ENCODE peak calls at places on chromosomes 2 and 18, in four cellular contexts. W is K562, V is HepG2, Z is H1. T is an unnamed sample.

GRCh38 chr2:159211447-159212396 is 74.8 kb downstream of the WDSUB1 start:
- DNase-seq in W (no peak), Z (peak; percentile 82), V (peak; percentile 67), T (no peak)

GRCh38 chr18:26504831-26505230 is 43.5 kb downstream of the KCTD1 start:
- DNase-seq in Z (no peak), W (no peak), V (no peak), T (no peak)

GRCh38 chr18:24941164-24941951 is 410.6 kb downstream of the ZNF521 start:
- DNase-seq in V (no peak), W (no peak), Z (no peak), T (no peak)

GRCh38 chr2:50492452-50492851 is 539.5 kb downstream of the NRXN1 start:
- DNase-seq in W (peak; percentile 58), Z (peak; percentile 27), V (peak; percentile 54), T (peak; percentile 56)

GRCh38 chr2:215900203-215900611 is 113.1 kb downstream of the MREG start:
- DNase-seq in Z (no peak), V (peak; percentile 49), W (no peak), T (no peak)

GRCh38 chr2:205675861-205676516 is 6.3 kb upstream of the NRP2 start:
- DNase-seq in V (peak; percentile 60), W (no peak), Z (no peak), T (peak; percentile 74)

GRCh38 chr2:104874230-104874629 is 20.3 kb downstream of the POU3F3 start:
- DNase-seq in W (no peak), V (no peak), Z (no peak), T (no peak)

GRCh38 chr2:191691016-191691725 is 13.2 kb downstream of the NABP1 start:
- DNase-seq in Z (no peak), W (peak; percentile 51), V (peak; percentile 81), T (peak; percentile 91)

GRCh38 chr2:18247282-18248110 is 313.0 kb downstream of the RDH14 start:
- DNase-seq in Z (no peak), V (no peak), W (no peak), T (peak; percentile 19)

GRCh38 chr2:45904267-45904921 is 252.9 kb downstream of the PRKCE start:
- DNase-seq in Z (no peak), W (no peak), V (no peak), T (no peak)

GRCh38 chr2:168851674-168852320 is 38.4 kb downstream of the SPC25 start:
- DNase-seq in V (no peak), W (peak; percentile 74), Z (no peak), T (peak; percentile 91)

GRCh38 chr2:16330571-16331351 is 334.9 kb downstream of the CYRIA start:
- DNase-seq in W (no peak), V (peak; percentile 84), Z (no peak), T (no peak)

GRCh38 chr2:137873860-137874259 is 90.4 kb upstream of the HNMT start:
- DNase-seq in Z (no peak), W (no peak), V (peak; percentile 14), T (no peak)

GRCh38 chr2:101517753-101518152 is 42.8 kb upstream of the RFX8 start:
- DNase-seq in V (peak; percentile 45), Z (no peak), W (no peak), T (no peak)

GRCh38 chr2:121186261-121186660 is 98.7 kb downstream of the TFCP2L1 start:
- DNase-seq in V (no peak), Z (no peak), W (no peak), T (no peak)

GRCh38 chr18:80200932-80201672 is 46.2 kb downstream of the PARD6G start:
- DNase-seq in W (no peak), V (no peak), Z (no peak), T (no peak)

GRCh38 chr18:46468431-46469180 is 188.4 kb downstream of the LOXHD1 start:
- DNase-seq in W (no peak), Z (no peak), V (no peak), T (no peak)

GRCh38 chr2:168002021-168002553 is 245.3 kb downstream of the STK39 start:
- DNase-seq in W (no peak), Z (no peak), V (no peak), T (peak; percentile 10)

GRCh38 chr2:208112969-208113368 is 11.4 kb downstream of the CRYGD start:
- DNase-seq in Z (peak; percentile 39), V (no peak), W (no peak), T (no peak)

GRCh38 chr2:36406296-36406695 is 50.7 kb downstream of the CRIM1 start:
- DNase-seq in V (no peak), W (no peak), Z (no peak), T (peak; percentile 57)

GRCh38 chr2:96167407-96168013 is 22.3 kb upstream of the DUSP2 start:
- DNase-seq in V (no peak), W (no peak), Z (no peak), T (no peak)

GRCh38 chr18:59286341-59286740 is 13.1 kb upstream of the RAX start:
- DNase-seq in Z (no peak), W (no peak), V (no peak), T (no peak)

GRCh38 chr2:11213090-11213638 is 57.9 kb downstream of the SLC66A3 start:
- DNase-seq in V (no peak), W (no peak), Z (no peak), T (no peak)

GRCh38 chr18:11167778-11168177 is 18.4 kb upstream of the PIEZO2 start:
- DNase-seq in V (no peak), Z (no peak), W (no peak), T (no peak)

GRCh38 chr2:20224716-20225293 is at the start of gene SDC1:
- DNase-seq in W (peak; percentile 41), Z (no peak), V (no peak), T (peak; percentile 47)

GRCh38 chr2:219824996-219825395 is 197.6 kb downstream of the SLC4A3 start:
- DNase-seq in W (no peak), V (no peak), Z (no peak), T (no peak)

GRCh38 chr2:228599297-228599696 is 417.8 kb upstream of the SPHKAP start:
- DNase-seq in W (no peak), V (no peak), Z (no peak), T (no peak)

GRCh38 chr18:32177530-32177929 is 12.3 kb upstream of the MEP1B start:
- DNase-seq in W (no peak), Z (no peak), V (no peak), T (no peak)

GRCh38 chr2:79162132-79162531 is 2.6 kb upstream of the REG3A start:
- DNase-seq in W (no peak), Z (no peak), V (no peak), T (no peak)

GRCh38 chr2:172964511-172964910 is 111.1 kb upstream of the MAP3K20 start:
- DNase-seq in W (no peak), V (no peak), Z (no peak), T (no peak)

GRCh38 chr2:182867411-182868048 is 1.1 kb upstream of the FRZB start:
- DNase-seq in V (no peak), W (no peak), Z (no peak), T (no peak)

GRCh38 chr18:76208632-76209308 is 286.3 kb downstream of the ZNF516 start:
- DNase-seq in Z (no peak), W (no peak), V (no peak), T (no peak)

GRCh38 chr2:47429795-47430194 is 26.8 kb downstream of the MSH2 start:
- DNase-seq in V (no peak), W (no peak), Z (no peak), T (peak; percentile 22)

GRCh38 chr2:227147023-227147422 is 17.0 kb downstream of the COL4A4 start:
- DNase-seq in W (no peak), V (no peak), Z (no peak), T (no peak)

GRCh38 chr2:227148106-227148505 is 15.9 kb downstream of the COL4A4 start:
- DNase-seq in Z (no peak), V (no peak), W (no peak), T (no peak)

GRCh38 chr2:227153307-227153706 is 10.7 kb downstream of the COL4A4 start:
- DNase-seq in Z (no peak), V (no peak), W (no peak), T (no peak)

GRCh38 chr2:227152093-227152766 is 11.8 kb downstream of the COL4A4 start:
- DNase-seq in W (no peak), Z (no peak), V (no peak), T (no peak)

DNA sequence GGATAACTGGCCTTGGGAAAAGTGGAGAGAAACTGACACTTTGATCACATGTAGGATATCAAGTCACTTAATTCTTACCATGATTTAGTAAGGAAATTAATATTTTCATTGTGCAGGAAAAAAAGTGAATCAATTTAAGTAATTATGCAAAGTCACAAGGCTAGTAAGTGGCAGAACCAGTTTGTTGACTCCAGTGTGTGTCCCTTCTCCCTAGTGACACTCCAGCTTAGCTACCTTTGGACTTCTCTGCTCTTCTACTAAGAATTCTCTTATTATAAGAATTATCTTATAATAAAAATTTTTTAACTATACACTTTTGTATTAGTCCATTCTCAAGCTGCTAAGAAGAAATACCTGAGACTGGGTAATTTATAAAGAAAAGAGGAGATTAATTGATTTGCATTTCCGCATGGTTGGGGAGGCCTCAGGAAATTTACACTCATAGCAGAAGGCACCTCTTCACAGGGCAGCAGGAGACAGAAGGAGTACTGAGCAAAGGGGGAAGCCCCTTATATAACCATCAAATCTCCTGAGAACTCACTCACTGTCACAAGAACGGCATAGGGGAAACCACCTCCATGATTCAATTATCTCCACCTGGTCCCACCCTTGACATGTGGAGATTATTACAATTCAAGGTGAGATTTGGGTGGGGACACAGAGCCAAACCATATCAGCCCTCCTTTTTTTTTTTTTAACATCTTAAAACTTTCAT is 13.6 kb downstream of the COL4A4 start:
- DNase-seq in V (no peak), W (no peak), Z (no peak), T (no peak)
- TF ChIP-seq JUN in V (no peak), W (no peak), Z (no peak), T (no peak)

DNA sequence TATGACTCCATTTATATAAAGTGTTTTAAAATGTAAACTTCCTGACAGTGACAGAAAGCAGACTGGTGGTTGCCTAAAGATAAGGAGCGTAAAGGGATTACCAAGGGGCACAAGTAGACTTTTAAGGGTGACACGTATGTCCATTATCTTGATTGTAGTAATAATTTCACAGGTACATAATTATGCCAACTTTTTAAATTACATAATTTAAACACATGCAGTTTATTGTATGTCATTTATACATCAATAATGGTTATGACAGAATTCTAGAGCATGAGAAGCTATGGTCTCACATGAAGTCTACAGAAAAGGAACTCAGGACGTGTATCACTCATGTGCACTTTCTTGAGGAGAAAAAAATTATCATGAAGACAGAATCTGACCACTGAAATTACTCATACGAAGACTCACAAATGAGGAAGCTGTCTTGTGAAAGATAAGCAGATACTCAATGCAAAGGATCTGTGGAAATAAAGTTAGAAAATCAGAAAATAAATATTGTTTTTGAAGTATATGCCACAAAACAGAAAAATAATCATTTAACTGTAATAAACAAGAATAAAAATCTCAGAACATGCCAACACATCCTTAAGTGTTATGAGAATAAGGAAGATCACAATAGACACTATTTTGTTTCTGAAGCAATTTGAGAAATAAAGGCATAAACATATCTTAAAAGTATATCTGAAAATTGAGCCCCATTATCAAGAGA is 84.4 kb downstream of the TMEM131 start:
- DNase-seq in W (no peak), V (no peak), Z (no peak), T (no peak)
- H3K79me2 ChIP-seq in W (peaks cover 41% of the 10 kb centered on the region), V (peaks cover 23% of the 10 kb centered on the region), Z (no peaks in the 10 kb centered on the region), T (peaks cover 3% of the 10 kb centered on the region)

GRCh38 chr2:176514276-176514675 is 245.0 kb downstream of the MTX2 start:
- DNase-seq in W (no peak), V (no peak), Z (no peak), T (no peak)
- TF ChIP-seq POLR2AphosphoS5 in W (no peak), V (no peak), Z (no peak), T (no peak)

DNA sequence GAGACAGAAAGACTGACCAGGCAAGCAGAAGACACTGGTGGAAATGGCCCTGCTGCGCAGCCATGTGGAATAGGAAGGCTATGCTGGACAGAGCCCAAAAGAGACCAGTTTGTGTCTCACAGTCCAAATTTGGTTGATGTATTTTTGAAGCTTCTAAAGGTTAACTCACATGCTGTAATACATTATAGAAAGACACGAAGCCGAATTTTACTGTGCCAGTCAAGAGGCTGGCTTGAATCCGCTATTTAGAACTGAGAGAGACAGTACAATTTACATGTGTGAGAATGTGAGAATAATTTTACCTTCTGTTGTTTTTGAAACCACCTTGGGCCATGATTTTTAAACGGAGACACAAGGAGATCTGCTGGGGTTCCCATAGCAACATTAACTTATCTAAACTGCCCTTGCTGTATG is 113.6 kb downstream of the METTL8 start:
- DNase-seq in Z (no peak), W (no peak), V (no peak), T (no peak)
- TF ChIP-seq JUN in Z (no peak), W (no peak), V (no peak), T (no peak)